ENCODE peak calls at places on chromosomes 13 and 19, in seven cellular contexts. One of them, this sample, is unnamed.

GRCh38 chr13:61891420-61891819 is 475.8 kb upstream of the PCDH20 start:
- DNase-seq in HFFc6: no peak
- DNase-seq in stimulated activated CD4-positive, alpha-beta T cell treated with anti-CD3 and anti-CD28 coated beads, TNF-alpha, amount 100 ng/mL, for 1 hour: no peak
- DNase-seq in activated CD8-positive, alpha-beta memory T cell treated with anti-CD3 and anti-CD28 coated beads for 24 hours: no peak
- DNase-seq in stimulated activated naive CD4-positive, alpha-beta T cell: no peak
- DNase-seq in CD4-positive, alpha-beta memory T cell: no peak
- DNase-seq in GM13976: no peak
- DNase-seq in this sample: no peak

GRCh38 chr19:1411255-1412191 is 4.1 kb downstream of the DAZAP1 start:
- DNase-seq in HFFc6: no peak
- DNase-seq in stimulated activated CD4-positive, alpha-beta T cell treated with anti-CD3 and anti-CD28 coated beads, TNF-alpha, amount 100 ng/mL, for 1 hour: no peak
- DNase-seq in activated CD8-positive, alpha-beta memory T cell treated with anti-CD3 and anti-CD28 coated beads for 24 hours: no peak
- DNase-seq in stimulated activated naive CD4-positive, alpha-beta T cell: no peak
- DNase-seq in CD4-positive, alpha-beta memory T cell: peak; percentile 67
- DNase-seq in GM13976: no peak
- DNase-seq in this sample: no peak

GRCh38 chr13:42740753-42741152 is 40.6 kb upstream of the FAM216B start:
- DNase-seq in HFFc6: no peak
- DNase-seq in stimulated activated CD4-positive, alpha-beta T cell treated with anti-CD3 and anti-CD28 coated beads, TNF-alpha, amount 100 ng/mL, for 1 hour: no peak
- DNase-seq in activated CD8-positive, alpha-beta memory T cell treated with anti-CD3 and anti-CD28 coated beads for 24 hours: no peak
- DNase-seq in stimulated activated naive CD4-positive, alpha-beta T cell: no peak
- DNase-seq in CD4-positive, alpha-beta memory T cell: no peak
- DNase-seq in GM13976: no peak
- DNase-seq in this sample: peak; percentile 1

GRCh38 chr19:38204096-38204495 is 19.9 kb downstream of the DPF1 start:
- DNase-seq in HFFc6: no peak
- DNase-seq in stimulated activated CD4-positive, alpha-beta T cell treated with anti-CD3 and anti-CD28 coated beads, TNF-alpha, amount 100 ng/mL, for 1 hour: no peak
- DNase-seq in activated CD8-positive, alpha-beta memory T cell treated with anti-CD3 and anti-CD28 coated beads for 24 hours: no peak
- DNase-seq in stimulated activated naive CD4-positive, alpha-beta T cell: no peak
- DNase-seq in CD4-positive, alpha-beta memory T cell: no peak
- DNase-seq in GM13976: no peak
- DNase-seq in this sample: no peak

GRCh38 chr19:17357078-17357666 is 19.8 kb downstream of the GTPBP3 start:
- DNase-seq in HFFc6: no peak
- DNase-seq in stimulated activated CD4-positive, alpha-beta T cell treated with anti-CD3 and anti-CD28 coated beads, TNF-alpha, amount 100 ng/mL, for 1 hour: no peak
- DNase-seq in activated CD8-positive, alpha-beta memory T cell treated with anti-CD3 and anti-CD28 coated beads for 24 hours: no peak
- DNase-seq in stimulated activated naive CD4-positive, alpha-beta T cell: no peak
- DNase-seq in CD4-positive, alpha-beta memory T cell: no peak
- DNase-seq in GM13976: no peak
- DNase-seq in this sample: no peak

GRCh38 chr19:19416280-19416679 is 10.8 kb downstream of the GATAD2A start:
- DNase-seq in HFFc6: no peak
- DNase-seq in stimulated activated CD4-positive, alpha-beta T cell treated with anti-CD3 and anti-CD28 coated beads, TNF-alpha, amount 100 ng/mL, for 1 hour: no peak
- DNase-seq in activated CD8-positive, alpha-beta memory T cell treated with anti-CD3 and anti-CD28 coated beads for 24 hours: no peak
- DNase-seq in stimulated activated naive CD4-positive, alpha-beta T cell: no peak
- DNase-seq in CD4-positive, alpha-beta memory T cell: no peak
- DNase-seq in GM13976: no peak
- DNase-seq in this sample: no peak

GRCh38 chr13:65964672-65965071 is 1265.5 kb downstream of the PCDH9 start:
- DNase-seq in HFFc6: peak; percentile 11
- DNase-seq in stimulated activated CD4-positive, alpha-beta T cell treated with anti-CD3 and anti-CD28 coated beads, TNF-alpha, amount 100 ng/mL, for 1 hour: no peak
- DNase-seq in activated CD8-positive, alpha-beta memory T cell treated with anti-CD3 and anti-CD28 coated beads for 24 hours: no peak
- DNase-seq in stimulated activated naive CD4-positive, alpha-beta T cell: no peak
- DNase-seq in CD4-positive, alpha-beta memory T cell: no peak
- DNase-seq in GM13976: no peak
- DNase-seq in this sample: no peak

GRCh38 chr13:52053460-52053859 is 29.0 kb downstream of the UTP14C start:
- DNase-seq in HFFc6: no peak
- DNase-seq in stimulated activated CD4-positive, alpha-beta T cell treated with anti-CD3 and anti-CD28 coated beads, TNF-alpha, amount 100 ng/mL, for 1 hour: no peak
- DNase-seq in activated CD8-positive, alpha-beta memory T cell treated with anti-CD3 and anti-CD28 coated beads for 24 hours: no peak
- DNase-seq in stimulated activated naive CD4-positive, alpha-beta T cell: no peak
- DNase-seq in CD4-positive, alpha-beta memory T cell: no peak
- DNase-seq in GM13976: no peak
- DNase-seq in this sample: no peak

GRCh38 chr19:49812452-49812996 is 568 bp downstream of the FUZ start:
- DNase-seq in HFFc6: no peak
- DNase-seq in stimulated activated CD4-positive, alpha-beta T cell treated with anti-CD3 and anti-CD28 coated beads, TNF-alpha, amount 100 ng/mL, for 1 hour: no peak
- DNase-seq in activated CD8-positive, alpha-beta memory T cell treated with anti-CD3 and anti-CD28 coated beads for 24 hours: no peak
- DNase-seq in stimulated activated naive CD4-positive, alpha-beta T cell: no peak
- DNase-seq in CD4-positive, alpha-beta memory T cell: no peak
- DNase-seq in GM13976: no peak
- DNase-seq in this sample: no peak

GRCh38 chr13:52319876-52320275 is 86.1 kb downstream of the THSD1 start:
- DNase-seq in HFFc6: no peak
- DNase-seq in stimulated activated CD4-positive, alpha-beta T cell treated with anti-CD3 and anti-CD28 coated beads, TNF-alpha, amount 100 ng/mL, for 1 hour: no peak
- DNase-seq in activated CD8-positive, alpha-beta memory T cell treated with anti-CD3 and anti-CD28 coated beads for 24 hours: no peak
- DNase-seq in stimulated activated naive CD4-positive, alpha-beta T cell: no peak
- DNase-seq in CD4-positive, alpha-beta memory T cell: no peak
- DNase-seq in GM13976: no peak
- DNase-seq in this sample: no peak